ENCODE peak calls at places on chromosome 9, in eight cellular contexts. O is GDM1; C is stimulated activated CD4-positive, alpha-beta T cell treated with anti-CD3 and anti-CD28 coated beads, Interleukin-2, amount 100 ng/mL, for 48 hours; G is NCI-H526; U is GM06990; R is choroid plexus epithelial cell; T is GM03348; P is mesenchymal stem cell. X is an unnamed sample.

GRCh38 chr9:37529111-37529510 is 43.4 kb downstream of the POLR1E start:
- DNase-seq in U (peak), P (no peak), T (no peak), G (no peak), O (no peak), R (peak), C (peak), X (no peak)

GRCh38 chr9:87083986-87084385 is 136.7 kb upstream of the GAS1 start:
- DNase-seq in T (no peak), P (no peak), R (no peak), C (no peak), G (no peak), O (no peak), U (no peak), X (no peak)

GRCh38 chr9:126436545-126437269 is 110.1 kb downstream of the MVB12B start:
- DNase-seq in G (no peak), C (no peak), T (peak), U (no peak), P (peak), O (no peak), R (no peak), X (no peak)

GRCh38 chr9:133189826-133190225 is 19.2 kb downstream of the OBP2B start:
- DNase-seq in U (no peak), C (no peak), G (no peak), R (no peak), T (no peak), P (no peak), O (no peak), X (no peak)

GRCh38 chr9:27118916-27119315 is 9.9 kb downstream of the TEK start:
- DNase-seq in O (no peak), U (no peak), G (no peak), P (peak), T (peak), C (no peak), R (peak), X (no peak)

GRCh38 chr9:114655689-114656088 is 1.9 kb downstream of the TEX53 start:
- DNase-seq in U (no peak), G (no peak), P (peak), C (no peak), R (peak), O (no peak), T (peak), X (no peak)

GRCh38 chr9:132059351-132059750 is 20.3 kb downstream of the MED27 start:
- DNase-seq in T (no peak), P (no peak), C (no peak), O (no peak), G (no peak), R (no peak), U (no peak), X (no peak)

GRCh38 chr9:93064392-93065124 is 6.1 kb downstream of the SUSD3 start:
- DNase-seq in T (no peak), P (no peak), C (peak), G (no peak), R (peak), U (peak), O (peak), X (peak)

GRCh38 chr9:93114169-93114983 is 18.4 kb downstream of the CARD19 start:
- DNase-seq in O (no peak), U (peak), T (no peak), P (no peak), C (no peak), R (no peak), G (no peak), X (no peak)

GRCh38 chr9:75988663-75989062 is 98.2 kb downstream of the PCSK5 start:
- DNase-seq in O (no peak), P (no peak), C (no peak), T (no peak), U (no peak), G (no peak), R (no peak), X (no peak)

GRCh38 chr9:116632990-116633441 is 54.1 kb upstream of the TRIM32 start:
- DNase-seq in C (no peak), O (no peak), G (no peak), T (peak), U (no peak), R (peak), P (peak), X (no peak)

GRCh38 chr9:99998266-99998665 is 91.8 kb downstream of the STX17 start:
- DNase-seq in U (peak), C (no peak), G (no peak), P (no peak), R (no peak), O (no peak), T (no peak), X (no peak)

X was measured in SJCRH30.